ENCODE peak calls at places on chromosomes 3 and 15, in five cellular contexts. T is H9, B is AG04449, I is DND-41, C is neural progenitor cell. M is an unnamed sample.

GRCh38 chr15:67865331-67865730 is 25.5 kb upstream of the RNU6-1 start:
- DNase-seq in C (no peak), T (no peak), B (peak), I (no peak), M (no peak)

GRCh38 chr3:30659270-30660127 is 53.1 kb downstream of the TGFBR2 start:
- DNase-seq in I (no peak), T (no peak), B (peak), C (no peak), M (no peak)

GRCh38 chr15:80464952-80465645 is 60.9 kb downstream of the ARNT2 start:
- DNase-seq in C (no peak), T (no peak), B (no peak), I (no peak), M (no peak)

GRCh38 chr15:96337354-96337990 is 7.0 kb downstream of the NR2F2 start:
- DNase-seq in T (no peak), C (peak), I (no peak), B (no peak), M (no peak)

GRCh38 chr15:43509923-43510229 is 7.5 kb upstream of the MAP1A start:
- DNase-seq in C (no peak), I (no peak), T (no peak), B (no peak), M (no peak)

GRCh38 chr15:69643971-69644370 is 191.4 kb downstream of the RPLP1 start:
- DNase-seq in C (no peak), I (no peak), B (no peak), T (no peak), M (no peak)

GRCh38 chr3:157543491-157544035 is 40.3 kb upstream of the VEPH1 start:
- DNase-seq in I (no peak), T (no peak), C (no peak), B (no peak), M (no peak)

GRCh38 chr3:54960736-54961135 is 32.9 kb upstream of the LRTM1 start:
- DNase-seq in B (no peak), C (no peak), I (no peak), T (no peak), M (no peak)

GRCh38 chr15:41713047-41713446 is 52.8 kb downstream of the MGA start:
- DNase-seq in T (no peak), C (no peak), I (no peak), B (no peak), M (no peak)

GRCh38 chr3:71865727-71866126 is 80.8 kb upstream of the PROK2 start:
- DNase-seq in B (no peak), T (no peak), C (no peak), I (no peak), M (no peak)

GRCh38 chr3:8954938-8955763 is 8.1 kb downstream of the RAD18 start:
- DNase-seq in C (peak), B (peak), I (no peak), T (no peak), M (no peak)

GRCh38 chr15:67415186-67415585 is 105.7 kb upstream of the C15orf61 start:
- DNase-seq in C (peak), B (no peak), T (no peak), I (no peak), M (no peak)

GRCh38 chr15:62857411-62857853 is 185.1 kb upstream of the TPM1 start:
- DNase-seq in T (no peak), C (no peak), B (no peak), I (no peak), M (no peak)

GRCh38 chr3:78846688-78847087 is 921.1 kb downstream of the ROBO1 start:
- DNase-seq in T (no peak), I (no peak), C (no peak), B (peak), M (no peak)

GRCh38 chr15:45151998-45152828 is 22.4 kb downstream of the DUOX1 start:
- DNase-seq in C (no peak), I (no peak), B (no peak), T (no peak), M (no peak)

GRCh38 chr3:9066141-9066540 is 102.9 kb upstream of the RAD18 start:
- DNase-seq in B (no peak), T (no peak), C (no peak), I (no peak), M (no peak)

GRCh38 chr15:67836955-67837354 is 2.9 kb downstream of the RNU6-1 start:
- DNase-seq in C (no peak), I (no peak), T (no peak), B (no peak), M (no peak)

GRCh38 chr15:22224241-22224671 is 143.9 kb downstream of the OR4M2 start:
- DNase-seq in C (no peak), I (no peak), T (no peak), B (no peak), M (no peak)
- TF ChIP-seq CTCF in C (no peak), I (peak), T (no peak), B (no peak), M (no peak)

DNA sequence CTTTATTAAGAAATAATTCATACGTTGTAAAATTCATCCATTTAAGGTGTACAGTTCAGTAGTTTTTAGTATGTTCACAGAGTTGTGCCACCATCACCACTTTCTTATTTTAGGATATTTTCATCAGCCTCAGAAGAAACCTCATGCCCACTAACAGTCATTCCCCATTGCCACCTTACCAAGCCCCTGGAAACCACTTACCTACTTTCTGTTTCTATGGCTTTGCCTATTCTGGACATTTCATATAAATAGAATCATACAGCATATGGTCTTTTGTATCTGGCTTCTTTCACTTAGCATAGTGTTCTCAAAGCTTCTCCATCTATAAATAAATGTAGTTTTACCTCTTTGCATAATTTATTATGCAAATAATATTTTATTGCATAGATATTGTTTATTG is 6.6 kb downstream of the FETUB start:
- DNase-seq in C (no peak), I (no peak), T (no peak), B (no peak), M (no peak)
- TF ChIP-seq CTCF in C (no peak), I (no peak), T (no peak), B (no peak), M (no peak)

DNA sequence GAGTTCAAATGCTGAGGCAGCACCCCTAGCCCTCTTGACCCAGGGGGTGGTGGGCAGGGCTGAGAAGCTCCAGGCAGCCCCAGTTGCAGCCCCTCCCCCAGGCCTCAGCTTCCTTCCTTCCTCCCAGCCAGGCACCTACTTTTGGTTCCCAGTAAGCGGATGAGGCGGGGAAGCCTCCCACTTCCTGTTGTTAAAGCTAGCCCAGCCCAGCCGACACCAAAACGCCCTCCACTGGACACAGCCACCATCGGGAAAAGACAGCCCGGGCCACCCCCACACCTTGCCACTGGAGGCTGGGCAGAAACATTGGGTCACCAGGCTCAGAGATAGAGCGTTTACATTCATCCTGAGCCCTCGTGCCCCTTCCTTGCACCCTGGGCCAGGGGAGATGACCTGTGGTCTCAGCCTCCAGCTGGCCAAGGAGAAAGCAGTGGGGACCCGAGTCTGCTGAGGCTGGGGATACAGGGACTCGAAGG is 3.5 kb downstream of the DUSP7 start:
- DNase-seq in C (peak), B (no peak), T (peak), I (no peak), M (peak)
- TF ChIP-seq CTCF in C (peak), B (peak), T (peak), I (no peak), M (no peak)

GRCh38 chr3:171801738-171802600 is 8.3 kb downstream of the PLD1 start:
- DNase-seq in I (no peak), T (no peak), C (no peak), B (peak), M (no peak)
- TF ChIP-seq CTCF in I (no peak), T (no peak), C (no peak), B (no peak), M (no peak)

DNA sequence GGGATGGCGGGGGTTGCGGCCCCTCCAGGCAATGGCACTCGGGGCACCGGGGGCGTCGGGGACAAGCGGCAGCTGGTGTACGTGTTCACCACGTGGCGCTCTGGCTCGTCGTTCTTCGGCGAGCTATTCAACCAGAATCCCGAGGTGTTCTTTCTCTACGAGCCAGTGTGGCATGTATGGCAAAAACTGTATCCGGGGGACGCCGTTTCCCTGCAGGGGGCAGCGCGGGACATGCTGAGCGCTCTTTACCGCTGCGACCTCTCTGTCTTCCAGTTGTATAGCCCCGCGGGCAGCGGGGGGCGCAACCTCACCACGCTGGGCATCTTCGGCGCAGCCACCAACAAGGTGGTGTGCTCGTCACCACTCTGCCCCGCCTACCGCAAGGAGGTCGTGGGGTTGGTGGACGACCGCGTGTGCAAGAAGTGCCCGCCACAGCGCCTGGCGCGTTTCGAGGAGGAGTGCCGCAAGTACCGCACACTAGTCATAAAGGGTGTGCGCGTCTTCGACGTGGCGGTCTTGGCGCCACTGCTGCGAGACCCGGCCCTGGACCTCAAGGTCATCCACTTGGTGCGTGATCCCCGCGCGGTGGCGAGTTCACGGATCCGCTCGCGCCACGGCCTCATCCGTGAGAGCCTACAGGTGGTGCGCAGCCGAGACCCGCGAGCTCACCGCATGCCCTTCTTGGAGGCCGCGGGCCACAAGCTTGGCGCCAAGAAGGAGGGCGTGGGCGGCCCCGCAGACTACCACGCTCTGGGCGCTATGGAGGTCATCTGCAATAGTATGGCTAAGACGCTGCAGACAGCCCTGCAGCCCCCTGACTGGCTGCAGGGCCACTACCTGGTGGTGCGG is 1.9 kb downstream of the CHST2 start:
- DNase-seq in T (peak), I (peak), C (no peak), B (no peak), M (peak)
- TF ChIP-seq CTCF in T (peak), I (peak), C (peak), B (peak), M (peak)

M was measured in CD8-positive, alpha-beta T cell.